ENCODE peak calls at places on chromosomes 5 and 9, in four cellular contexts. One of them, this sample, is unnamed. For H3K27me3, the result is how much of the 10 kb centered on the place peaks cover.

GRCh38 chr5:142803428-142804111 is 33.4 kb downstream of the ARHGAP26 start:
- DNase-seq in fibroblast of lung: peak
- DNase-seq in Peyer's patch: no peak
- DNase-seq in keratinocyte: no peak
- DNase-seq in this sample: no peak

GRCh38 chr9:130043654-130044623 is 950 bp upstream of the FNBP1 start:
- DNase-seq in fibroblast of lung: peak
- DNase-seq in Peyer's patch: peak
- DNase-seq in keratinocyte: no peak
- DNase-seq in this sample: no peak

GRCh38 chr5:140175367-140176027 is 509 bp downstream of the CYSTM1 start:
- DNase-seq in fibroblast of lung: peak
- DNase-seq in Peyer's patch: peak
- DNase-seq in keratinocyte: no peak
- DNase-seq in this sample: peak

GRCh38 chr5:58844395-58844794 is 261.5 kb downstream of the RAB3C start:
- DNase-seq in fibroblast of lung: no peak
- DNase-seq in Peyer's patch: no peak
- DNase-seq in keratinocyte: no peak
- DNase-seq in this sample: no peak

GRCh38 chr5:115641948-115642347 is 16.1 kb upstream of the TMED7 start:
- DNase-seq in fibroblast of lung: no peak
- DNase-seq in Peyer's patch: no peak
- DNase-seq in keratinocyte: no peak
- DNase-seq in this sample: no peak

GRCh38 chr5:43646997-43647396 is 44.0 kb downstream of the NNT start:
- DNase-seq in fibroblast of lung: peak
- DNase-seq in Peyer's patch: no peak
- DNase-seq in keratinocyte: no peak
- DNase-seq in this sample: no peak

GRCh38 chr5:165325201-165325600 is 1819.8 kb downstream of the MAT2B start:
- DNase-seq in fibroblast of lung: peak
- DNase-seq in Peyer's patch: no peak
- DNase-seq in keratinocyte: no peak
- DNase-seq in this sample: no peak

GRCh38 chr9:20990867-20991266 is 40.6 kb downstream of the HACD4 start:
- DNase-seq in fibroblast of lung: no peak
- DNase-seq in Peyer's patch: no peak
- DNase-seq in keratinocyte: no peak
- DNase-seq in this sample: no peak

GRCh38 chr5:147699496-147700088 is 82.9 kb downstream of the JAKMIP2 start:
- DNase-seq in fibroblast of lung: no peak
- DNase-seq in Peyer's patch: no peak
- DNase-seq in keratinocyte: no peak
- DNase-seq in this sample: no peak

GRCh38 chr9:113568481-113569321 is 105.2 kb downstream of the RGS3 start:
- DNase-seq in fibroblast of lung: peak
- DNase-seq in Peyer's patch: no peak
- DNase-seq in keratinocyte: no peak
- DNase-seq in this sample: no peak

GRCh38 chr5:66171349-66172344 is 27.5 kb downstream of the SREK1 start:
- DNase-seq in fibroblast of lung: peak
- DNase-seq in Peyer's patch: no peak
- DNase-seq in keratinocyte: peak
- DNase-seq in this sample: peak

GRCh38 chr9:134384811-134385479 is 58.7 kb downstream of the RXRA start:
- DNase-seq in fibroblast of lung: no peak
- DNase-seq in Peyer's patch: no peak
- DNase-seq in keratinocyte: no peak
- DNase-seq in this sample: no peak

GRCh38 chr9:36566813-36567217 is 5.9 kb upstream of the MELK start:
- DNase-seq in fibroblast of lung: no peak
- DNase-seq in Peyer's patch: no peak
- DNase-seq in keratinocyte: no peak
- DNase-seq in this sample: no peak

GRCh38 chr5:69334793-69335268 is 2.2 kb upstream of the CCDC125 start:
- DNase-seq in fibroblast of lung: peak
- DNase-seq in Peyer's patch: peak
- DNase-seq in keratinocyte: no peak
- DNase-seq in this sample: peak

GRCh38 chr5:69326365-69326764 is 6.2 kb downstream of the CCDC125 start:
- DNase-seq in fibroblast of lung: no peak
- DNase-seq in Peyer's patch: no peak
- DNase-seq in keratinocyte: no peak
- DNase-seq in this sample: no peak

GRCh38 chr5:69335341-69335975 is 2.9 kb upstream of the CCDC125 start:
- DNase-seq in fibroblast of lung: no peak
- DNase-seq in Peyer's patch: no peak
- DNase-seq in keratinocyte: no peak
- DNase-seq in this sample: no peak

GRCh38 chr5:69329905-69330489 is 2.6 kb downstream of the CCDC125 start:
- DNase-seq in fibroblast of lung: no peak
- DNase-seq in Peyer's patch: no peak
- DNase-seq in keratinocyte: no peak
- DNase-seq in this sample: no peak

DNA sequence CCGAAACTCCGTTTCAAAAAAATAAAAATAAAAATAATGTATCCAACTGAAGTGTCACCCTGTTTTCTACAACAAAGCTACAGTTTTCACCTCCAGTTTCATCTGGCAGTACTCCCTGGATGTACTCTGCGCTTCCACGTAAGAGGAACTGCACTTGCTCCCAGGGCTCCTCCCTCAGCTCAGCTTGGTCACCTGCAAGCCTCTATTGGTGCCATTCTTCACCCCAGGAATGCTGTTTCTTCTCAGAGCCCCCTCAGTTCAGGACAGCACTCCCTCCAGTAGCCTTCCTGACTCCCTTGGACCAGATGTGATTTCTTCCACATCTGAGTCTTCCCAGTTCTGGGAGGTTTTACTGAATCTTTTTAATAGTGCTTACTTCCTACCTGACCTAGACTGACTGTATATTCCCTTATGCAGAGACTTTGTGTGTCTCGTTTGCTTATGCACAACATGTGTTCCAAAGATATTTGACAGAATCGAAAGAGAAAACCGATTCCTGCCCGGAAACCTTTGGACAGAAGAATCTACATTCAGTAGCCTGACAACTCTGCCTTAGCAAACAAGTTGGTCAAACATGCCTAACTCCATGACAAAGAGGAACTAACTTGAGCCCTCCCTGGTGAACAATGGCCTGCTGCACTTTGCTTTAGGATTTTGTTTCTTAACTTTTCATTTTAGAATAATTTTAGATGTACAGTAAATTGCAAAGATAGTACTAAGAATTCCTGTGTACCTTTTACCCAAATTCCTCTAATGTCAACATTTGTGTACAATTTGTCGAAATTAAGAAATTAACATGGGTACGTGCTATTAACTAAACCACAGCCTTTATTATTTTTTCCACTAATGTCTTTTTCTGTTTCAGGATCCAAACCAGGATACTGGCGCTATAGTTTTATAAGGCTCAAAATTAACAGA is 814 bp downstream of the CCDC125 start:
- DNase-seq in fibroblast of lung: no peak
- DNase-seq in Peyer's patch: peak
- DNase-seq in keratinocyte: no peak
- DNase-seq in this sample: no peak
- H3K27ac ChIP-seq in fibroblast of lung: no peak
- H3K27ac ChIP-seq in Peyer's patch: peak
- H3K27ac ChIP-seq in keratinocyte: peak
- H3K27ac ChIP-seq in this sample: peak

DNA sequence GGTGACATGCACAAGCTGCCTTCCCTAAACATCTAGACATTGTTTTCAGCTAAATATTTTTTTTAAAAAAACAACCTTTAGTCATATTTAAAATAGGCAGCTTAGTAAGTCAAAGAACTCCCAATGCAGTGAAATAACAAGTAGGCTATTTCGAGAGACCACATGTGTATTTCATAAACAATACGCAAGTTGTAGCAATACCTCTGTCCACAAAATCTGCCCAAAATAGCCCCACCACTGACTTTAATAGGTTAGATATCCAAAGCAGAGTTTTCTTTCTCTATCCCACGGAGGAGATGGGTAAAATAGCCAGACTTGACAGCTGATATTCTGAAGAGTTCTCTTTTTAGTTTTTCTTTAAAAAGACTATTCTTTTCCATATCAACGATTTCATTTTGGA is 1.2 kb downstream of the SLC24A2 start:
- DNase-seq in fibroblast of lung: no peak
- DNase-seq in Peyer's patch: no peak
- DNase-seq in keratinocyte: no peak
- DNase-seq in this sample: no peak
- H3K4me3 ChIP-seq in fibroblast of lung: no peak
- H3K4me3 ChIP-seq in Peyer's patch: no peak
- H3K4me3 ChIP-seq in keratinocyte: no peak
- H3K4me3 ChIP-seq in this sample: no peak

GRCh38 chr9:126225611-126226609 is 100.7 kb upstream of the MVB12B start:
- DNase-seq in fibroblast of lung: no peak
- DNase-seq in Peyer's patch: no peak
- DNase-seq in keratinocyte: no peak
- DNase-seq in this sample: no peak
- H3K27me3 ChIP-seq in fibroblast of lung: under half
- H3K27me3 ChIP-seq in Peyer's patch: under half
- H3K27me3 ChIP-seq in keratinocyte: under half
- H3K27me3 ChIP-seq in this sample: under half

GRCh38 chr5:177386542-177386941 is 2.3 kb downstream of the SLC34A1 start:
- DNase-seq in fibroblast of lung: no peak
- DNase-seq in Peyer's patch: no peak
- DNase-seq in keratinocyte: no peak
- DNase-seq in this sample: no peak
- H3K27ac ChIP-seq in fibroblast of lung: no peak
- H3K27ac ChIP-seq in Peyer's patch: no peak
- H3K27ac ChIP-seq in keratinocyte: no peak
- H3K27ac ChIP-seq in this sample: no peak

This sample was measured in naive thymus-derived CD4-positive, alpha-beta T cell.